ENCODE peak calls at places on chromosomes 13 and 19, in eight cellular contexts. X, H, I, O, G, J, B and T are unnamed samples.

GRCh38 chr19:30739394-30739793 is 367.2 kb downstream of the ZNF536 start:
- DNase-seq in G (no peak), H (peak; percentile 44), X (no peak), I (no peak), B (no peak), O (no peak), J (no peak), T (no peak)

GRCh38 chr19:14400913-14401312 is 18.2 kb downstream of the DDX39A start:
- DNase-seq in H (no peak), B (no peak), G (no peak), O (no peak), J (no peak), I (no peak), X (no peak), T (no peak)

GRCh38 chr13:111919826-111920225 is 147.1 kb upstream of the SOX1 start:
- DNase-seq in I (peak; percentile 16), J (no peak), G (no peak), O (no peak), X (no peak), B (no peak), H (no peak), T (no peak)

GRCh38 chr13:19634129-19634740 is 776 bp downstream of the MPHOSPH8 start:
- DNase-seq in H (peak; percentile 58), J (no peak), O (no peak), B (no peak), G (no peak), X (no peak), I (peak; percentile 12), T (peak; percentile 33)

GRCh38 chr13:44404261-44405139 is 30.9 kb downstream of the SERP2 start:
- DNase-seq in I (no peak), J (peak; percentile 65), X (no peak), O (no peak), G (no peak), B (peak; percentile 13), H (no peak), T (peak; percentile 50)

GRCh38 chr19:15198006-15198356 is 2.8 kb downstream of the NOTCH3 start:
- DNase-seq in I (no peak), O (no peak), X (no peak), H (no peak), J (peak; percentile 38), B (no peak), G (no peak), T (no peak)

GRCh38 chr13:31014461-31014860 is 82.0 kb downstream of the TEX26 start:
- DNase-seq in O (no peak), H (no peak), X (no peak), B (no peak), J (no peak), I (no peak), G (no peak), T (no peak)

GRCh38 chr13:89982406-89983085 is 1364.9 kb upstream of the MIR17HG start:
- DNase-seq in O (no peak), G (no peak), X (no peak), J (no peak), I (no peak), B (no peak), H (peak; percentile 40), T (no peak)